ENCODE peak calls at places on chromosomes 16 and 17, in five cellular contexts. One of them, this sample, is unnamed.

GRCh38 chr17:81828656-81829055 is 4.4 kb downstream of the MCRIP1 start:
- DNase-seq in CD8-positive, alpha-beta T cell: no peak
- DNase-seq in WERI-Rb-1: no peak
- DNase-seq in heart right ventricle: no peak
- DNase-seq in AG04450: no peak
- DNase-seq in this sample: no peak

GRCh38 chr17:72467841-72468653 is 347.2 kb downstream of the SOX9 start:
- DNase-seq in heart right ventricle: peak; percentile 26
- DNase-seq in CD8-positive, alpha-beta T cell: no peak
- DNase-seq in WERI-Rb-1: peak; percentile 23
- DNase-seq in AG04450: no peak
- DNase-seq in this sample: peak; percentile 88

GRCh38 chr16:78648517-78648916 is 549.1 kb downstream of the WWOX start:
- DNase-seq in WERI-Rb-1: no peak
- DNase-seq in CD8-positive, alpha-beta T cell: no peak
- DNase-seq in AG04450: no peak
- DNase-seq in heart right ventricle: no peak
- DNase-seq in this sample: no peak

GRCh38 chr16:86198201-86199118 is 299.5 kb downstream of the IRF8 start:
- DNase-seq in AG04450: no peak
- DNase-seq in WERI-Rb-1: no peak
- DNase-seq in heart right ventricle: no peak
- DNase-seq in CD8-positive, alpha-beta T cell: no peak
- DNase-seq in this sample: no peak

GRCh38 chr16:9800180-9800738 is 382.0 kb downstream of the GRIN2A start:
- DNase-seq in CD8-positive, alpha-beta T cell: no peak
- DNase-seq in AG04450: no peak
- DNase-seq in WERI-Rb-1: no peak
- DNase-seq in heart right ventricle: no peak
- DNase-seq in this sample: no peak

GRCh38 chr16:30095166-30096078 is 591 bp downstream of the YPEL3 start:
- DNase-seq in WERI-Rb-1: no peak
- DNase-seq in CD8-positive, alpha-beta T cell: no peak
- DNase-seq in AG04450: no peak
- DNase-seq in heart right ventricle: peak; percentile 39
- DNase-seq in this sample: peak; percentile 50

GRCh38 chr17:73091770-73092517 is 544 bp downstream of the SLC39A11 start:
- DNase-seq in heart right ventricle: peak; percentile 23
- DNase-seq in WERI-Rb-1: peak; percentile 33
- DNase-seq in AG04450: no peak
- DNase-seq in CD8-positive, alpha-beta T cell: no peak
- DNase-seq in this sample: peak; percentile 60

GRCh38 chr17:38448208-38448776 is 20.0 kb downstream of the ARHGAP23 start:
- DNase-seq in WERI-Rb-1: no peak
- DNase-seq in CD8-positive, alpha-beta T cell: no peak
- DNase-seq in heart right ventricle: no peak
- DNase-seq in AG04450: no peak
- DNase-seq in this sample: no peak

GRCh38 chr17:40097931-40098845 is 2.2 kb downstream of the NR1D1 start:
- DNase-seq in AG04450: no peak
- DNase-seq in WERI-Rb-1: no peak
- DNase-seq in heart right ventricle: peak; percentile 61
- DNase-seq in CD8-positive, alpha-beta T cell: no peak
- DNase-seq in this sample: peak; percentile 89

GRCh38 chr17:81685108-81685507 is 1.3 kb downstream of the HGS start:
- DNase-seq in CD8-positive, alpha-beta T cell: peak; percentile 22
- DNase-seq in AG04450: peak; percentile 23
- DNase-seq in heart right ventricle: no peak
- DNase-seq in WERI-Rb-1: no peak
- DNase-seq in this sample: no peak

GRCh38 chr17:41707803-41708669 is 4.1 kb upstream of the GAST start:
- DNase-seq in AG04450: no peak
- DNase-seq in heart right ventricle: no peak
- DNase-seq in WERI-Rb-1: no peak
- DNase-seq in CD8-positive, alpha-beta T cell: no peak
- DNase-seq in this sample: no peak

GRCh38 chr16:11238272-11239202 is 17.5 kb downstream of the SOCS1 start:
- DNase-seq in AG04450: no peak
- DNase-seq in WERI-Rb-1: no peak
- DNase-seq in CD8-positive, alpha-beta T cell: no peak
- DNase-seq in heart right ventricle: no peak
- DNase-seq in this sample: no peak

GRCh38 chr17:55588446-55588845 is 77.2 kb upstream of the SMIM36 start:
- DNase-seq in AG04450: no peak
- DNase-seq in WERI-Rb-1: no peak
- DNase-seq in CD8-positive, alpha-beta T cell: no peak
- DNase-seq in heart right ventricle: no peak
- DNase-seq in this sample: no peak

GRCh38 chr17:70407501-70407900 is 238.2 kb downstream of the KCNJ2 start:
- DNase-seq in AG04450: no peak
- DNase-seq in WERI-Rb-1: no peak
- DNase-seq in CD8-positive, alpha-beta T cell: no peak
- DNase-seq in heart right ventricle: no peak
- DNase-seq in this sample: no peak

GRCh38 chr17:65320856-65321255 is 183.7 kb downstream of the RGS9 start:
- DNase-seq in AG04450: no peak
- DNase-seq in WERI-Rb-1: no peak
- DNase-seq in CD8-positive, alpha-beta T cell: no peak
- DNase-seq in heart right ventricle: no peak
- DNase-seq in this sample: no peak

GRCh38 chr17:7396147-7396546 is 1.8 kb upstream of the PLSCR3 start:
- DNase-seq in AG04450: no peak
- DNase-seq in CD8-positive, alpha-beta T cell: no peak
- DNase-seq in heart right ventricle: no peak
- DNase-seq in WERI-Rb-1: no peak
- DNase-seq in this sample: no peak

GRCh38 chr17:59851431-59852375 is 41.0 kb downstream of the TUBD1 start:
- DNase-seq in heart right ventricle: no peak
- DNase-seq in AG04450: peak; percentile 98
- DNase-seq in CD8-positive, alpha-beta T cell: no peak
- DNase-seq in WERI-Rb-1: no peak
- DNase-seq in this sample: peak; percentile 52

GRCh38 chr17:48497103-48497502 is 33.7 kb downstream of the HOXB1 start:
- DNase-seq in CD8-positive, alpha-beta T cell: no peak
- DNase-seq in WERI-Rb-1: peak; percentile 30
- DNase-seq in heart right ventricle: no peak
- DNase-seq in AG04450: no peak
- DNase-seq in this sample: no peak

GRCh38 chr16:54689072-54689471 is 241.6 kb upstream of the IRX5 start:
- DNase-seq in WERI-Rb-1: no peak
- DNase-seq in heart right ventricle: no peak
- DNase-seq in CD8-positive, alpha-beta T cell: no peak
- DNase-seq in AG04450: no peak
- DNase-seq in this sample: no peak

GRCh38 chr17:64354396-64354795 is 36.3 kb downstream of the PECAM1 start:
- DNase-seq in heart right ventricle: no peak
- DNase-seq in AG04450: no peak
- DNase-seq in WERI-Rb-1: peak; percentile 29
- DNase-seq in CD8-positive, alpha-beta T cell: no peak
- DNase-seq in this sample: no peak

GRCh38 chr17:62804822-62805221 is 3.3 kb downstream of the MARCHF10 start:
- DNase-seq in heart right ventricle: no peak
- DNase-seq in WERI-Rb-1: no peak
- DNase-seq in AG04450: no peak
- DNase-seq in CD8-positive, alpha-beta T cell: no peak
- DNase-seq in this sample: no peak

GRCh38 chr17:13638855-13639458 is 37.2 kb upstream of the HS3ST3A1 start:
- DNase-seq in heart right ventricle: no peak
- DNase-seq in WERI-Rb-1: no peak
- DNase-seq in AG04450: no peak
- DNase-seq in CD8-positive, alpha-beta T cell: no peak
- DNase-seq in this sample: no peak

GRCh38 chr17:79891113-79891730 is 52.0 kb upstream of the CBX4 start:
- DNase-seq in CD8-positive, alpha-beta T cell: peak; percentile 14
- DNase-seq in heart right ventricle: no peak
- DNase-seq in WERI-Rb-1: no peak
- DNase-seq in AG04450: no peak
- DNase-seq in this sample: no peak

GRCh38 chr17:43545383-43545632 is 832 bp downstream of the ETV4 start:
- DNase-seq in WERI-Rb-1: no peak
- DNase-seq in heart right ventricle: peak; percentile 29
- DNase-seq in CD8-positive, alpha-beta T cell: peak; percentile 40
- DNase-seq in AG04450: no peak
- DNase-seq in this sample: no peak

GRCh38 chr16:76535-77272 is 1.3 kb upstream of the MPG start:
- DNase-seq in CD8-positive, alpha-beta T cell: no peak
- DNase-seq in WERI-Rb-1: peak; percentile 67
- DNase-seq in heart right ventricle: peak; percentile 87
- DNase-seq in AG04450: no peak
- DNase-seq in this sample: peak; percentile 83

GRCh38 chr17:74631468-74632195 is 8.1 kb upstream of the CD300E start:
- DNase-seq in heart right ventricle: no peak
- DNase-seq in CD8-positive, alpha-beta T cell: no peak
- DNase-seq in AG04450: no peak
- DNase-seq in WERI-Rb-1: no peak
- DNase-seq in this sample: no peak

GRCh38 chr16:85615014-85615851 is 2.1 kb downstream of the GSE1 start:
- DNase-seq in WERI-Rb-1: no peak
- DNase-seq in AG04450: no peak
- DNase-seq in CD8-positive, alpha-beta T cell: peak; percentile 75
- DNase-seq in heart right ventricle: peak; percentile 58
- DNase-seq in this sample: peak; percentile 90

GRCh38 chr16:88380099-88380498 is 2.7 kb upstream of the ZNF469 start:
- DNase-seq in AG04450: no peak
- DNase-seq in CD8-positive, alpha-beta T cell: no peak
- DNase-seq in WERI-Rb-1: no peak
- DNase-seq in heart right ventricle: no peak
- DNase-seq in this sample: no peak

GRCh38 chr17:78599419-78599818 is 22.2 kb upstream of the DNAH17 start:
- DNase-seq in heart right ventricle: no peak
- DNase-seq in WERI-Rb-1: peak; percentile 51
- DNase-seq in CD8-positive, alpha-beta T cell: no peak
- DNase-seq in AG04450: no peak
- DNase-seq in this sample: no peak

GRCh38 chr17:79572136-79572915 is 38.5 kb downstream of the RBFOX3 start:
- DNase-seq in CD8-positive, alpha-beta T cell: no peak
- DNase-seq in heart right ventricle: no peak
- DNase-seq in AG04450: no peak
- DNase-seq in WERI-Rb-1: no peak
- DNase-seq in this sample: no peak

GRCh38 chr16:27780468-27781194 is 230.7 kb downstream of the KATNIP start:
- DNase-seq in WERI-Rb-1: peak; percentile 29
- DNase-seq in AG04450: no peak
- DNase-seq in heart right ventricle: no peak
- DNase-seq in CD8-positive, alpha-beta T cell: no peak
- DNase-seq in this sample: no peak

GRCh38 chr17:49739662-49740271 is 24.2 kb downstream of the FAM117A start:
- DNase-seq in heart right ventricle: peak; percentile 81
- DNase-seq in WERI-Rb-1: no peak
- DNase-seq in CD8-positive, alpha-beta T cell: peak; percentile 99
- DNase-seq in AG04450: no peak
- DNase-seq in this sample: peak; percentile 52

GRCh38 chr17:8791910-8792270 is 7.3 kb downstream of the MFSD6L start:
- DNase-seq in heart right ventricle: no peak
- DNase-seq in WERI-Rb-1: no peak
- DNase-seq in AG04450: peak; percentile 2
- DNase-seq in CD8-positive, alpha-beta T cell: no peak
- DNase-seq in this sample: no peak

GRCh38 chr17:42159796-42160551 is 5.2 kb upstream of the RAB5C start:
- DNase-seq in CD8-positive, alpha-beta T cell: no peak
- DNase-seq in AG04450: no peak
- DNase-seq in heart right ventricle: no peak
- DNase-seq in WERI-Rb-1: no peak
- DNase-seq in this sample: no peak

GRCh38 chr17:82985973-82986372 is 93.4 kb upstream of the METRNL start:
- DNase-seq in CD8-positive, alpha-beta T cell: peak; percentile 82
- DNase-seq in AG04450: no peak
- DNase-seq in heart right ventricle: no peak
- DNase-seq in WERI-Rb-1: no peak
- DNase-seq in this sample: no peak

GRCh38 chr17:3565143-3565542 is 7.5 kb upstream of the TRPV3 start:
- DNase-seq in heart right ventricle: no peak
- DNase-seq in CD8-positive, alpha-beta T cell: no peak
- DNase-seq in AG04450: no peak
- DNase-seq in WERI-Rb-1: no peak
- DNase-seq in this sample: no peak

GRCh38 chr17:38915639-38915995 is 9.8 kb upstream of the LASP1NB start:
- DNase-seq in AG04450: no peak
- DNase-seq in heart right ventricle: no peak
- DNase-seq in CD8-positive, alpha-beta T cell: no peak
- DNase-seq in WERI-Rb-1: no peak
- DNase-seq in this sample: no peak

GRCh38 chr16:70252355-70252988 is 732 bp upstream of the EXOSC6 start:
- DNase-seq in AG04450: no peak
- DNase-seq in CD8-positive, alpha-beta T cell: no peak
- DNase-seq in heart right ventricle: no peak
- DNase-seq in WERI-Rb-1: peak; percentile 58
- DNase-seq in this sample: no peak

GRCh38 chr16:1895949-1896675 is 22.1 kb downstream of the HS3ST6 start:
- DNase-seq in WERI-Rb-1: no peak
- DNase-seq in CD8-positive, alpha-beta T cell: no peak
- DNase-seq in heart right ventricle: no peak
- DNase-seq in AG04450: no peak
- DNase-seq in this sample: no peak
- H3K27ac ChIP-seq in WERI-Rb-1: no peak overlapping the region
- H3K27ac ChIP-seq in CD8-positive, alpha-beta T cell: no peak overlapping the region
- H3K27ac ChIP-seq in heart right ventricle: no peak overlapping the region
- H3K27ac ChIP-seq in AG04450: no peak overlapping the region
- H3K27ac ChIP-seq in this sample: no peak overlapping the region

GRCh38 chr16:73047536-73048291 is at the start of gene ZFHX3:
- DNase-seq in AG04450: no peak
- DNase-seq in WERI-Rb-1: peak; percentile 71
- DNase-seq in CD8-positive, alpha-beta T cell: no peak
- DNase-seq in heart right ventricle: peak; percentile 76
- DNase-seq in this sample: peak; percentile 83
- TF ChIP-seq CTCF in AG04450: no peak
- TF ChIP-seq CTCF in WERI-Rb-1: no peak
- TF ChIP-seq CTCF in CD8-positive, alpha-beta T cell: no peak
- TF ChIP-seq CTCF in heart right ventricle: peak; percentile 57
- TF ChIP-seq CTCF in this sample: no peak

GRCh38 chr16:2971134-2971984 is 2.2 kb downstream of the PAQR4 start:
- DNase-seq in heart right ventricle: no peak
- DNase-seq in AG04450: no peak
- DNase-seq in CD8-positive, alpha-beta T cell: peak; percentile 15
- DNase-seq in WERI-Rb-1: no peak
- DNase-seq in this sample: no peak
- H3K27ac ChIP-seq in heart right ventricle: no peak overlapping the region
- H3K27ac ChIP-seq in AG04450: no peak overlapping the region
- H3K27ac ChIP-seq in CD8-positive, alpha-beta T cell: no peak overlapping the region
- H3K27ac ChIP-seq in WERI-Rb-1: peak overlapping the region; percentile 9
- H3K27ac ChIP-seq in this sample: no peak overlapping the region

GRCh38 chr16:90019543-90020259 is 445 bp upstream of the DBNDD1 start:
- DNase-seq in heart right ventricle: peak; percentile 40
- DNase-seq in AG04450: peak; percentile 53
- DNase-seq in WERI-Rb-1: no peak
- DNase-seq in CD8-positive, alpha-beta T cell: peak; percentile 54
- DNase-seq in this sample: peak; percentile 40
- TF ChIP-seq CTCF in heart right ventricle: peak; percentile 43
- TF ChIP-seq CTCF in AG04450: peak; percentile 19
- TF ChIP-seq CTCF in WERI-Rb-1: no peak
- TF ChIP-seq CTCF in CD8-positive, alpha-beta T cell: no peak
- TF ChIP-seq CTCF in this sample: no peak

GRCh38 chr16:75087040-75087979 is 29.3 kb downstream of the LDHD start:
- DNase-seq in AG04450: peak; percentile 87
- DNase-seq in CD8-positive, alpha-beta T cell: no peak
- DNase-seq in WERI-Rb-1: peak; percentile 76
- DNase-seq in heart right ventricle: peak; percentile 47
- DNase-seq in this sample: peak; percentile 70
- H3K27ac ChIP-seq in AG04450: peak overlapping the region; percentile 97
- H3K27ac ChIP-seq in CD8-positive, alpha-beta T cell: no peak overlapping the region
- H3K27ac ChIP-seq in WERI-Rb-1: peak overlapping the region; percentile 85
- H3K27ac ChIP-seq in heart right ventricle: peak overlapping the region; percentile 71
- H3K27ac ChIP-seq in this sample: peak overlapping the region; percentile 46

This sample was measured in colonic mucosa.